ENCODE peak calls at places on chromosome 11, in four cellular contexts. N is activated naive CD4-positive, alpha-beta T cell; D is neural progenitor cell; P is A549. F is an unnamed sample.

GRCh38 chr11:73233211-73233610 is 15.1 kb downstream of the P2RY2 start:
- DNase-seq in N (no peak), D (no peak), P (no peak), F (no peak)

GRCh38 chr11:69536406-69536805 is 54.9 kb downstream of the LINC01488 start:
- DNase-seq in N (no peak), D (no peak), P (no peak), F (no peak)

GRCh38 chr11:117187007-117187406 is 8.5 kb downstream of the SIDT2 start:
- DNase-seq in N (no peak), D (no peak), P (no peak), F (no peak)

GRCh38 chr11:40202569-40202968 is 1256.9 kb downstream of the LRRC4C start:
- DNase-seq in N (no peak), D (no peak), P (no peak), F (no peak)

GRCh38 chr11:133929401-133930052 is 27.2 kb downstream of the IGSF9B start:
- DNase-seq in N (no peak), D (no peak), P (no peak), F (no peak)

GRCh38 chr11:9992306-9992705 is 301.7 kb downstream of the SBF2 start:
- DNase-seq in N (no peak), D (no peak), P (no peak), F (no peak)

GRCh38 chr11:28969832-28970231 is 861.6 kb downstream of the METTL15 start:
- DNase-seq in N (no peak), D (peak), P (no peak), F (no peak)

GRCh38 chr11:67680701-67681472 is 6.5 kb upstream of the ALDH3B2 start:
- DNase-seq in N (no peak), D (no peak), P (no peak), F (no peak)

GRCh38 chr11:129265125-129265788 is 73.1 kb upstream of the ARHGAP32 start:
- DNase-seq in N (no peak), D (no peak), P (no peak), F (no peak)

GRCh38 chr11:33674035-33674814 is 26.4 kb downstream of the C11orf91 start:
- DNase-seq in N (no peak), D (no peak), P (no peak), F (no peak)

GRCh38 chr11:17252704-17253103 is 23.8 kb upstream of the NUCB2 start:
- DNase-seq in N (no peak), D (no peak), P (no peak), F (no peak)

GRCh38 chr11:97751405-97751804 is 1269.3 kb upstream of the CNTN5 start:
- DNase-seq in N (no peak), D (no peak), P (no peak), F (no peak)

GRCh38 chr11:16759857-16760256 is 21.4 kb downstream of the C11orf58 start:
- DNase-seq in N (no peak), D (no peak), P (no peak), F (no peak)

GRCh38 chr11:12157241-12157661 is 46.9 kb downstream of the MICAL2 start:
- DNase-seq in N (no peak), D (no peak), P (no peak), F (no peak)

GRCh38 chr11:10664005-10664404 is 29.6 kb downstream of the IRAG1 start:
- DNase-seq in N (no peak), D (no peak), P (no peak), F (no peak)

GRCh38 chr11:134675983-134676382 is 263.9 kb upstream of the B3GAT1 start:
- DNase-seq in N (no peak), D (no peak), P (no peak), F (no peak)

GRCh38 chr11:20599424-20600346 is at the start of gene SLC6A5:
- DNase-seq in N (no peak), D (peak), P (peak), F (no peak)

GRCh38 chr11:60777572-60777971 is 7.6 kb upstream of the MS4A10 start:
- DNase-seq in N (no peak), D (no peak), P (peak), F (no peak)

GRCh38 chr11:120648706-120649250 is 137.2 kb downstream of the GRIK4 start:
- DNase-seq in N (no peak), D (no peak), P (no peak), F (peak)

GRCh38 chr11:636511-637332 is at the start of gene DRD4:
- DNase-seq in N (no peak), D (peak), P (no peak), F (no peak)

GRCh38 chr11:15113381-15113780 is 1.3 kb upstream of the INSC start:
- DNase-seq in N (no peak), D (no peak), P (no peak), F (no peak)

GRCh38 chr11:95592455-95592854 is 197.1 kb downstream of the FAM76B start:
- DNase-seq in N (no peak), D (peak), P (no peak), F (no peak)

GRCh38 chr11:78651923-78652602 is 77.4 kb upstream of the NARS2 start:
- DNase-seq in N (no peak), D (no peak), P (no peak), F (no peak)

GRCh38 chr11:64789331-64790204 is 11.2 kb upstream of the SF1 start:
- DNase-seq in N (no peak), D (no peak), P (no peak), F (no peak)

GRCh38 chr11:132234878-132235277 is 864.5 kb downstream of the NTM start:
- DNase-seq in N (no peak), D (no peak), P (no peak), F (no peak)

GRCh38 chr11:34332524-34332923 is 25.3 kb downstream of the ABTB2 start:
- DNase-seq in N (no peak), D (no peak), P (no peak), F (no peak)

GRCh38 chr11:72237112-72237931 is 6.7 kb downstream of the PHOX2A start:
- DNase-seq in N (no peak), D (no peak), P (no peak), F (no peak)

GRCh38 chr11:534592-535518 is 521 bp downstream of the HRAS start:
- DNase-seq in N (no peak), D (peak), P (peak), F (no peak)

GRCh38 chr11:62974848-62975522 is 9.8 kb downstream of the SLC22A6 start:
- DNase-seq in N (no peak), D (peak), P (peak), F (peak)

GRCh38 chr11:112963368-112963955 is 2.2 kb downstream of the NCAM1 start:
- DNase-seq in N (no peak), D (peak), P (no peak), F (no peak)

GRCh38 chr11:7348432-7349298 is 97.0 kb downstream of the SYT9 start:
- DNase-seq in N (no peak), D (peak), P (no peak), F (no peak)

GRCh38 chr11:86511086-86511551 is 136.4 kb downstream of the CCDC81 start:
- DNase-seq in N (no peak), D (no peak), P (peak), F (no peak)

GRCh38 chr11:111047376-111047775 is 198.1 kb upstream of the POU2AF2 start:
- DNase-seq in N (no peak), D (peak), P (no peak), F (no peak)

GRCh38 chr11:73226297-73227006 is 8.4 kb downstream of the P2RY2 start:
- DNase-seq in N (no peak), D (peak), P (no peak), F (no peak)

GRCh38 chr11:93515438-93515837 is 27.8 kb downstream of the SMCO4 start:
- DNase-seq in N (no peak), D (no peak), P (no peak), F (no peak)

GRCh38 chr11:9206496-9206895 is 58.7 kb downstream of the DENND5A start:
- DNase-seq in N (no peak), D (no peak), P (no peak), F (no peak)

F was measured in NCI-H1694 treated with DMSO at 0.1 percent for 48 hours.